ENCODE peak calls at places on chromosomes 16 and 17, in nine cellular contexts. L, E, M, G, B, F, D, P and R are unnamed samples.
A peak's percentile ranks its signal among the peaks of the same experiment; 100 is the strongest.

GRCh38 chr16:69444873-69445517 is 20.6 kb downstream of the CYB5B start:
- DNase-seq in L (no peak), E (no peak), M (no peak), G (no peak), B (no peak), F (no peak), D (no peak), P (no peak), R (no peak)

GRCh38 chr17:3766783-3767182 is 34.2 kb downstream of the ITGAE start:
- DNase-seq in L (no peak), E (no peak), M (no peak), G (no peak), B (no peak), F (no peak), D (no peak), P (no peak), R (no peak)

GRCh38 chr17:12485361-12485911 is 180.3 kb upstream of the MYOCD start:
- DNase-seq in L (no peak), E (no peak), M (no peak), G (no peak), B (no peak), F (no peak), D (no peak), P (no peak), R (peak; percentile 56)

GRCh38 chr16:20285993-20286499 is 41.3 kb downstream of the GP2 start:
- DNase-seq in L (no peak), E (no peak), M (no peak), G (no peak), B (no peak), F (no peak), D (no peak), P (no peak), R (no peak)

GRCh38 chr16:80142276-80142675 is 398.5 kb upstream of the DYNLRB2 start:
- DNase-seq in L (no peak), E (no peak), M (no peak), G (no peak), B (no peak), F (no peak), D (no peak), P (no peak), R (no peak)

GRCh38 chr16:31754998-31755615 is 118.5 kb upstream of the ZNF267 start:
- DNase-seq in L (no peak), E (no peak), M (no peak), G (no peak), B (peak; percentile 10), F (no peak), D (no peak), P (no peak), R (no peak)

GRCh38 chr17:72772331-72772821 is 320.1 kb downstream of the SLC39A11 start:
- DNase-seq in L (no peak), E (no peak), M (no peak), G (no peak), B (no peak), F (no peak), D (no peak), P (no peak), R (no peak)

GRCh38 chr16:88911148-88911945 is 44.9 kb upstream of the PABPN1L start:
- DNase-seq in L (no peak), E (no peak), M (no peak), G (no peak), B (no peak), F (no peak), D (no peak), P (no peak), R (no peak)

GRCh38 chr17:57888311-57889216 is 38.7 kb upstream of the MRPS23 start:
- DNase-seq in L (no peak), E (no peak), M (peak; percentile 79), G (no peak), B (no peak), F (no peak), D (no peak), P (no peak), R (no peak)

GRCh38 chr17:2705263-2705662 is 6.3 kb downstream of the CLUH start:
- DNase-seq in L (no peak), E (no peak), M (peak; percentile 51), G (no peak), B (peak; percentile 45), F (no peak), D (no peak), P (no peak), R (peak; percentile 83)

GRCh38 chr16:31149894-31150890 is at the start of gene PRSS36:
- DNase-seq in L (no peak), E (no peak), M (no peak), G (no peak), B (no peak), F (no peak), D (no peak), P (no peak), R (no peak)

GRCh38 chr17:40113110-40113960 is 8.4 kb upstream of the MSL1 start:
- DNase-seq in L (peak; percentile 96), E (peak; percentile 81), M (peak; percentile 98), G (peak; percentile 94), B (peak; percentile 97), F (peak; percentile 91), D (peak; percentile 96), P (peak; percentile 97), R (peak; percentile 92)

GRCh38 chr17:62995377-62995885 is 29.4 kb downstream of the TANC2 start:
- DNase-seq in L (peak; percentile 67), E (no peak), M (no peak), G (peak; percentile 40), B (peak; percentile 58), F (no peak), D (no peak), P (no peak), R (peak; percentile 43)

GRCh38 chr17:12599185-12599920 is 66.3 kb upstream of the MYOCD start:
- DNase-seq in L (no peak), E (no peak), M (no peak), G (no peak), B (peak; percentile 54), F (no peak), D (no peak), P (no peak), R (peak; percentile 44)

GRCh38 chr17:16286947-16287562 is 66.2 kb downstream of the CENPV start:
- DNase-seq in L (no peak), E (no peak), M (peak; percentile 65), G (no peak), B (peak; percentile 51), F (no peak), D (no peak), P (no peak), R (peak; percentile 56)
- TF ChIP-seq CTCF in L (no peak), E (no peak), M (no peak), G (peak; percentile 45), B (no peak), F (no peak), D (no peak), P (no peak), R (peak; percentile 55)

DNA sequence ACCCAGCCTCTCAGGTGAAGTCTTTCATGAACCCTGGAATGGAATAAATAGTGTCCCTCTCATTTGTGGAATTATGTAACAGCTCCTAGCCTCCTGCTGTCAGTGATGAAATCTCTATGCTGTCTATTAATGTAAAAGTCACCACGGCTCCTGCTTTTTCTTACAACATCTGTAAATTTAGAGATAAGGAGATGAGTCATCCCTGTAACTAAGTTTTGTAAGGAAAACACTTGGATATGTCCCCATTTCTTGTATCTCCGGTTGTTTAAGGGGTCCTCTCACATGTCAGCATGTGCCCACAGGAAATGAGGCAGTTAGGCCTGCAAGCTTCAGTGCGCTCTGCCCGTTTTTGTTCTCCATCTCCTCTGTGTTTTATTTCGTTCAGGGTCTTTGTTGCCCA is 2.8 kb upstream of the NAT9 start:
- DNase-seq in L (no peak), E (no peak), M (no peak), G (no peak), B (no peak), F (no peak), D (no peak), P (no peak), R (peak; percentile 34)
- H3K4me3 ChIP-seq in L (no peak overlapping the region), E (no peak overlapping the region), M (no peak overlapping the region), G (no peak overlapping the region), B (no peak overlapping the region), F (no peak overlapping the region), D (no peak overlapping the region), P (no peak overlapping the region), R (no peak overlapping the region)

GRCh38 chr16:22386976-22387375 is 12.6 kb upstream of the CDR2 start:
- DNase-seq in L (no peak), E (no peak), M (no peak), G (no peak), B (no peak), F (no peak), D (no peak), P (no peak), R (peak; percentile 87)
- H3K27ac ChIP-seq in L (no peak overlapping the region), E (no peak overlapping the region), M (no peak overlapping the region), G (no peak overlapping the region), B (no peak overlapping the region), F (peak overlapping the region; percentile 28), D (no peak overlapping the region), P (no peak overlapping the region), R (peak overlapping the region; percentile 59)

GRCh38 chr17:74008196-74008595 is 195.3 kb upstream of the RPL38 start:
- DNase-seq in L (no peak), E (no peak), M (no peak), G (no peak), B (peak; percentile 43), F (no peak), D (no peak), P (no peak), R (no peak)
- TF ChIP-seq CTCF in L (no peak), E (no peak), M (no peak), G (peak; percentile 31), B (peak; percentile 43), F (peak; percentile 26), D (no peak), P (no peak), R (no peak)

GRCh38 chr17:78716292-78716691 is 65.8 kb downstream of the CYTH1 start:
- DNase-seq in L (no peak), E (no peak), M (no peak), G (no peak), B (no peak), F (no peak), D (no peak), P (no peak), R (no peak)
- H3K4me3 ChIP-seq in L (no peak overlapping the region), E (peak overlapping the region; percentile 70), M (peak overlapping the region; percentile 61), G (no peak overlapping the region), B (no peak overlapping the region), F (peak overlapping the region; percentile 72), D (peak overlapping the region; percentile 49), P (no peak overlapping the region), R (no peak overlapping the region)

GRCh38 chr16:53285236-53285635 is 149.0 kb upstream of the RBL2 start:
- DNase-seq in L (no peak), E (no peak), M (no peak), G (no peak), B (no peak), F (no peak), D (no peak), P (no peak), R (no peak)

GRCh38 chr16:53281859-53282258 is 152.4 kb upstream of the RBL2 start:
- DNase-seq in L (no peak), E (no peak), M (no peak), G (no peak), B (no peak), F (no peak), D (no peak), P (no peak), R (no peak)

GRCh38 chr16:53282975-53283946 is 151.0 kb upstream of the RBL2 start:
- DNase-seq in L (no peak), E (no peak), M (no peak), G (peak; percentile 10), B (peak; percentile 65), F (no peak), D (no peak), P (no peak), R (no peak)

GRCh38 chr16:53281280-53281679 is 153.0 kb upstream of the RBL2 start:
- DNase-seq in L (no peak), E (no peak), M (no peak), G (no peak), B (no peak), F (no peak), D (no peak), P (no peak), R (no peak)

GRCh38 chr16:53282328-53282727 is 151.9 kb upstream of the RBL2 start:
- DNase-seq in L (peak; percentile 32), E (no peak), M (no peak), G (no peak), B (no peak), F (no peak), D (no peak), P (no peak), R (no peak)
- H3K27ac ChIP-seq in L (no peak overlapping the region), E (no peak overlapping the region), M (no peak overlapping the region), G (peak overlapping the region; percentile 43), B (no peak overlapping the region), F (no peak overlapping the region), D (no peak overlapping the region), P (no peak overlapping the region), R (no peak overlapping the region)